ENCODE peak calls at places on chromosomes 7 and 10, in seven cellular contexts. E, B, K, T, X, F and I are unnamed samples.

GRCh38 chr10:71770255-71770654 is 3.1 kb downstream of the VSIR start:
- DNase-seq in E (no peak), B (no peak), K (no peak), T (no peak), X (no peak), F (no peak), I (no peak)

GRCh38 chr7:129946282-129946681 is 6.5 kb downstream of the UBE2H start:
- DNase-seq in E (no peak), B (no peak), K (no peak), T (no peak), X (no peak), F (no peak), I (no peak)

GRCh38 chr7:133912916-133913697 is 214.0 kb upstream of the LRGUK start:
- DNase-seq in E (no peak), B (no peak), K (no peak), T (no peak), X (peak), F (no peak), I (no peak)

GRCh38 chr7:103593691-103594090 is 147.7 kb upstream of the SLC26A5 start:
- DNase-seq in E (no peak), B (no peak), K (no peak), T (no peak), X (peak), F (no peak), I (no peak)

GRCh38 chr10:113053091-113053490 is 103.0 kb downstream of the TCF7L2 start:
- DNase-seq in E (peak), B (no peak), K (no peak), T (no peak), X (no peak), F (no peak), I (no peak)

GRCh38 chr10:95295031-95295755 is 4.4 kb upstream of the PDLIM1 start:
- DNase-seq in E (peak), B (peak), K (no peak), T (no peak), X (peak), F (peak), I (no peak)

GRCh38 chr10:132444877-132445351 is 47.9 kb downstream of the PWWP2B start:
- DNase-seq in E (no peak), B (peak), K (no peak), T (no peak), X (no peak), F (no peak), I (no peak)

GRCh38 chr7:26011039-26011696 is 140.8 kb upstream of the NFE2L3 start:
- DNase-seq in E (no peak), B (no peak), K (no peak), T (no peak), X (no peak), F (peak), I (no peak)

GRCh38 chr10:28806481-28806880 is 129.2 kb downstream of the BAMBI start:
- DNase-seq in E (no peak), B (no peak), K (no peak), T (peak), X (no peak), F (no peak), I (no peak)

GRCh38 chr10:95305606-95306385 is 15.0 kb upstream of the PDLIM1 start:
- DNase-seq in E (no peak), B (no peak), K (no peak), T (no peak), X (no peak), F (no peak), I (no peak)

GRCh38 chr7:1912472-1913289 is 242.6 kb downstream of the ELFN1 start:
- DNase-seq in E (peak), B (no peak), K (no peak), T (no peak), X (no peak), F (no peak), I (no peak)

GRCh38 chr10:111323567-111323966 is 246.7 kb downstream of the ADRA2A start:
- DNase-seq in E (no peak), B (peak), K (peak), T (no peak), X (no peak), F (peak), I (no peak)

GRCh38 chr7:130907439-130907838 is 173.4 kb upstream of the KLF14 start:
- DNase-seq in E (no peak), B (no peak), K (no peak), T (no peak), X (no peak), F (no peak), I (no peak)

GRCh38 chr7:116952640-116953371 is 495 bp upstream of the ST7 start:
- DNase-seq in E (peak), B (peak), K (peak), T (peak), X (peak), F (peak), I (peak)

GRCh38 chr7:116786791-116787443 is 75.5 kb upstream of the CAPZA2 start:
- DNase-seq in E (no peak), B (peak), K (no peak), T (peak), X (peak), F (peak), I (no peak)

GRCh38 chr7:128835790-128836641 is 5.8 kb downstream of the FLNC start:
- DNase-seq in E (no peak), B (no peak), K (no peak), T (peak), X (no peak), F (no peak), I (no peak)

GRCh38 chr7:130294314-130294713 is 1.4 kb downstream of the CPA4 start:
- DNase-seq in E (no peak), B (no peak), K (no peak), T (no peak), X (peak), F (no peak), I (no peak)

GRCh38 chr10:35754489-35754888 is 112.4 kb upstream of the FZD8 start:
- DNase-seq in E (no peak), B (no peak), K (no peak), T (no peak), X (no peak), F (no peak), I (no peak)

GRCh38 chr10:17779761-17780160 is 27.8 kb downstream of the TMEM236 start:
- DNase-seq in E (no peak), B (no peak), K (no peak), T (no peak), X (no peak), F (no peak), I (peak)

GRCh38 chr7:50285259-50285658 is 19.3 kb upstream of the IKZF1 start:
- DNase-seq in E (no peak), B (no peak), K (no peak), T (no peak), X (no peak), F (no peak), I (no peak)

GRCh38 chr7:117069379-117069778 is 116.1 kb downstream of the ST7 start:
- DNase-seq in E (no peak), B (no peak), K (no peak), T (no peak), X (no peak), F (no peak), I (no peak)

GRCh38 chr10:25888627-25889026 is 45.4 kb upstream of the MYO3A start:
- DNase-seq in E (no peak), B (no peak), K (no peak), T (no peak), X (no peak), F (no peak), I (no peak)

GRCh38 chr7:101691822-101692384 is 62.8 kb upstream of the MYL10 start:
- DNase-seq in E (no peak), B (peak), K (no peak), T (no peak), X (no peak), F (no peak), I (no peak)

GRCh38 chr7:2782565-2782964 is 61.5 kb downstream of the GNA12 start:
- DNase-seq in E (no peak), B (no peak), K (no peak), T (no peak), X (no peak), F (no peak), I (no peak)

GRCh38 chr7:73436031-73436929 is 2.7 kb downstream of the FZD9 start:
- DNase-seq in E (no peak), B (no peak), K (no peak), T (no peak), X (no peak), F (no peak), I (no peak)

GRCh38 chr7:106415433-106415832 is 130.7 kb upstream of the NAMPT start:
- DNase-seq in E (no peak), B (no peak), K (no peak), T (no peak), X (no peak), F (no peak), I (no peak)

GRCh38 chr7:73449422-73449821 is 15.8 kb downstream of the FZD9 start:
- DNase-seq in E (no peak), B (no peak), K (no peak), T (no peak), X (no peak), F (no peak), I (no peak)

GRCh38 chr10:93225938-93226337 is 152.2 kb downstream of the CYP26A1 start:
- DNase-seq in E (no peak), B (no peak), K (no peak), T (no peak), X (no peak), F (no peak), I (no peak)

GRCh38 chr10:27446091-27446918 is 57.8 kb upstream of the RAB18 start:
- DNase-seq in E (no peak), B (peak), K (peak), T (no peak), X (peak), F (peak), I (no peak)

GRCh38 chr10:70323697-70324340 is 40.0 kb upstream of the NPFFR1 start:
- DNase-seq in E (no peak), B (peak), K (no peak), T (no peak), X (no peak), F (no peak), I (no peak)

GRCh38 chr7:128879461-128879938 is 16.8 kb downstream of the ATP6V1F start:
- DNase-seq in E (peak), B (no peak), K (no peak), T (no peak), X (no peak), F (no peak), I (no peak)

GRCh38 chr7:30163231-30163894 is 28.6 kb downstream of the MTURN start:
- DNase-seq in E (no peak), B (no peak), K (no peak), T (no peak), X (peak), F (peak), I (no peak)

GRCh38 chr10:82572686-82573226 is 697.8 kb downstream of the NRG3 start:
- DNase-seq in E (no peak), B (peak), K (no peak), T (no peak), X (no peak), F (no peak), I (no peak)

GRCh38 chr7:112938895-112939588 is 147.6 kb downstream of the GPR85 start:
- DNase-seq in E (peak), B (peak), K (no peak), T (peak), X (no peak), F (peak), I (no peak)

GRCh38 chr10:110105873-110106272 is 98.1 kb downstream of the ADD3 start:
- DNase-seq in E (no peak), B (no peak), K (no peak), T (no peak), X (no peak), F (no peak), I (no peak)

GRCh38 chr7:214410-215212 is 22.2 kb downstream of the FAM20C start:
- DNase-seq in E (no peak), B (no peak), K (peak), T (no peak), X (peak), F (no peak), I (no peak)

GRCh38 chr10:33073641-33074410 is 115.8 kb upstream of the ITGB1 start:
- DNase-seq in E (no peak), B (no peak), K (no peak), T (no peak), X (no peak), F (no peak), I (no peak)

GRCh38 chr7:29511851-29512250 is 51.8 kb upstream of the PRR15 start:
- DNase-seq in E (no peak), B (no peak), K (no peak), T (no peak), X (no peak), F (no peak), I (no peak)

GRCh38 chr10:113858541-113858940 is 4.1 kb downstream of the NHLRC2 start:
- DNase-seq in E (no peak), B (no peak), K (no peak), T (peak), X (peak), F (no peak), I (no peak)

GRCh38 chr7:43944286-43944685 is 18.1 kb downstream of the UBE2D4 start:
- DNase-seq in E (no peak), B (no peak), K (no peak), T (no peak), X (no peak), F (no peak), I (no peak)
- TF ChIP-seq CTCF in E (no peak), B (no peak), K (no peak), T (no peak), X (no peak), F (no peak), I (no peak)

GRCh38 chr7:90625051-90625450 is 28.9 kb downstream of the CDK14 start:
- DNase-seq in E (no peak), B (no peak), K (no peak), T (no peak), X (no peak), F (no peak), I (no peak)
- H3K27ac ChIP-seq in E (peak), B (peak), K (no peak), T (peak), X (peak), F (no peak), I (no peak)

GRCh38 chr10:131242007-131242406 is 69.5 kb downstream of the TCERG1L start:
- DNase-seq in E (no peak), B (peak), K (peak), T (peak), X (no peak), F (no peak), I (no peak)
- TF ChIP-seq CTCF in E (peak), B (peak), K (peak), T (peak), X (no peak), F (peak), I (no peak)

DNA sequence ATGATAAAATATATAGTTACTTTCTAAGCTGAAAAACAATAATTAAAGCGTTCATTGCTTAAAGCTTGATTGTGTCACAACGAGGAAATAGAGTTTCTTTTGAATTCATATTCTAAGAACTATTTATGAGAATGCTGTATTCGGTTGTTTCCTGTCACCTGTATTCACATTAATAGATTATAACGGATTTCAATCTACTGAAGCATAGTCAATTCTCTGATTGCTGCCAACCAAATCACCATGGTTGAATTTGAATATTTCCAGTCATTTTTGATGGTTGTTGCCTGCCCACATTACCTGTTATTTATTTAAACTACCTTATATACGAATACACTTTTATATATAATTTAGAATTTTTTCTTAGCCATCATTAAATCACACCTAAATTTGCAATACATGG is 22.0 kb downstream of the IL2RA start:
- DNase-seq in E (no peak), B (no peak), K (no peak), T (no peak), X (no peak), F (no peak), I (no peak)
- H3K27ac ChIP-seq in E (no peak), B (no peak), K (no peak), T (no peak), X (no peak), F (no peak), I (no peak)

GRCh38 chr10:12975266-12975665 is 26.2 kb downstream of the CCDC3 start:
- DNase-seq in E (no peak), B (peak), K (no peak), T (no peak), X (peak), F (peak), I (no peak)
- TF ChIP-seq CTCF in E (peak), B (peak), K (peak), T (peak), X (peak), F (peak), I (no peak)

GRCh38 chr10:125056161-125057132 is 103.9 kb downstream of the CTBP2 start:
- DNase-seq in E (no peak), B (peak), K (no peak), T (no peak), X (no peak), F (no peak), I (no peak)
- H3K27ac ChIP-seq in E (peak), B (peak), K (no peak), T (peak), X (no peak), F (no peak), I (peak)

GRCh38 chr7:69062020-69062760 is 536.1 kb upstream of the AUTS2 start:
- DNase-seq in E (no peak), B (no peak), K (no peak), T (no peak), X (no peak), F (no peak), I (no peak)

GRCh38 chr7:69070476-69070875 is 527.8 kb upstream of the AUTS2 start:
- DNase-seq in E (no peak), B (no peak), K (no peak), T (no peak), X (no peak), F (no peak), I (no peak)

DNA sequence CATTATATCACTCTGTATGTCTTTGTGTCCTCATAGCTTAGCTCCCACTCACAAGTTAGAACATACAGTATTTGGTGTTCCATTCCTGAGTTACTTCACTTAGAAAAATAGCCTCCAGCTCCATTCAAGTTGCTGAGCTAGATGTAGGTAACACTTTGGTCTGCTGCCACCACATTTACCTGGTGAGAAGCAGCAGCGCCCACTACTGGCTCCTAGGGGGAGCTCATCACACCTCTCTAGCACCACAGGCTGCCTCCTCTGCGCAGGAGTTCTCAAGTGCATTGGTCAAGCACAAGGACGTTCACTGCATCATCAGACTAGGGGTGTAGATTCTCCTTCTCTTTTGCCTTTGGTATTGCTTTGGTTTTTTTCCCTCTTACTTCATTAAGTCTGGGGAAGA is 530.9 kb upstream of the AUTS2 start:
- DNase-seq in E (no peak), B (peak), K (no peak), T (no peak), X (no peak), F (no peak), I (no peak)
- TF ChIP-seq CTCF in E (peak), B (peak), K (no peak), T (peak), X (no peak), F (peak), I (no peak)